ENCODE peak calls at places on chromosomes 13 and 19, in five cellular contexts. C is effector memory CD4-positive, alpha-beta T cell; K is GM10248; D is T-helper 17 cell; P is NCI-H82. O is an unnamed sample.

GRCh38 chr19:40084948-40085347 is 5.8 kb downstream of the ZNF780A start:
- DNase-seq in C (no peak), K (no peak), D (no peak), P (no peak), O (no peak)

GRCh38 chr19:17149393-17150135 is 65.6 kb upstream of the USE1 start:
- DNase-seq in C (no peak), K (no peak), D (no peak), P (no peak), O (no peak)

GRCh38 chr13:95301947-95302386 is 716 bp upstream of the ABCC4 start:
- DNase-seq in C (no peak), K (no peak), D (no peak), P (peak; percentile 93), O (no peak)

GRCh38 chr13:99506632-99507031 is 5.4 kb downstream of the TM9SF2 start:
- DNase-seq in C (no peak), K (peak; percentile 33), D (no peak), P (no peak), O (no peak)

GRCh38 chr19:27918818-27919217 is 1294.1 kb downstream of the UQCRFS1 start:
- DNase-seq in C (no peak), K (no peak), D (no peak), P (no peak), O (no peak)

GRCh38 chr19:33740811-33741396 is 55.8 kb upstream of the KCTD15 start:
- DNase-seq in C (no peak), K (no peak), D (no peak), P (peak; percentile 15), O (no peak)

GRCh38 chr19:9671654-9672053 is 3.2 kb downstream of the ZNF562 start:
- DNase-seq in C (no peak), K (no peak), D (no peak), P (no peak), O (no peak)

GRCh38 chr19:45643024-45643926 is 4.1 kb upstream of the EML2 start:
- DNase-seq in C (peak; percentile 76), K (peak; percentile 85), D (peak; percentile 92), P (peak; percentile 96), O (peak; percentile 79)

GRCh38 chr13:33348366-33348765 is 62.8 kb upstream of the STARD13 start:
- DNase-seq in C (no peak), K (no peak), D (no peak), P (no peak), O (no peak)

GRCh38 chr19:17404015-17404414 is 1.4 kb downstream of the BST2 start:
- DNase-seq in C (no peak), K (peak; percentile 31), D (no peak), P (peak; percentile 45), O (no peak)

GRCh38 chr13:94886191-94886590 is 173.8 kb upstream of the SOX21 start:
- DNase-seq in C (no peak), K (no peak), D (no peak), P (no peak), O (no peak)

GRCh38 chr19:56705939-56706338 is 34.4 kb upstream of the ZNF835 start:
- DNase-seq in C (no peak), K (no peak), D (no peak), P (no peak), O (no peak)

GRCh38 chr13:23632741-23633140 is 62.5 kb downstream of the TNFRSF19 start:
- DNase-seq in C (no peak), K (no peak), D (no peak), P (no peak), O (no peak)

GRCh38 chr13:113953561-113953960 is 20.3 kb downstream of the C13orf46 start:
- DNase-seq in C (no peak), K (no peak), D (no peak), P (no peak), O (no peak)

GRCh38 chr19:13026478-13026999 is 31.3 kb downstream of the NFIX start:
- DNase-seq in C (no peak), K (no peak), D (no peak), P (no peak), O (no peak)

GRCh38 chr19:40629346-40629745 is 28.2 kb downstream of the LTBP4 start:
- DNase-seq in C (no peak), K (no peak), D (no peak), P (no peak), O (no peak)

GRCh38 chr19:18379803-18380747 is 5.9 kb upstream of the GDF15 start:
- DNase-seq in C (no peak), K (no peak), D (no peak), P (no peak), O (no peak)

GRCh38 chr13:38849316-38849715 is 141.3 kb downstream of the STOML3 start:
- DNase-seq in C (no peak), K (no peak), D (no peak), P (no peak), O (no peak)

GRCh38 chr19:58497634-58498170 is 14.1 kb downstream of the SLC27A5 start:
- DNase-seq in C (no peak), K (no peak), D (no peak), P (no peak), O (no peak)

GRCh38 chr13:96988441-96988840 is 5.8 kb downstream of the OXGR1 start:
- DNase-seq in C (no peak), K (no peak), D (no peak), P (peak; percentile 97), O (no peak)

GRCh38 chr13:53921473-53921872 is 892.9 kb downstream of the OLFM4 start:
- DNase-seq in C (no peak), K (no peak), D (no peak), P (no peak), O (no peak)

GRCh38 chr13:33236021-33236420 is 49.5 kb downstream of the STARD13 start:
- DNase-seq in C (no peak), K (no peak), D (no peak), P (no peak), O (no peak)

GRCh38 chr19:42311612-42312160 is 1.4 kb upstream of the TMEM145 start:
- DNase-seq in C (no peak), K (no peak), D (no peak), P (peak; percentile 74), O (no peak)

GRCh38 chr19:18118420-18119242 is 21.1 kb downstream of the MAST3 start:
- DNase-seq in C (no peak), K (no peak), D (no peak), P (no peak), O (no peak)

GRCh38 chr19:13977803-13978202 is 25.5 kb downstream of the DCAF15 start:
- DNase-seq in C (no peak), K (no peak), D (no peak), P (no peak), O (no peak)